ENCODE peak calls at places on chromosomes 13 and 19, in ten cellular contexts. X is omental fat pad, W is progenitor cell of endocrine pancreas, L is psoas muscle, G is cardiac muscle cell, E is cardiac fibroblast, U is endothelial cell, K is WTC11, S is adrenal gland, F is body of pancreas. B is an unnamed sample.

GRCh38 chr13:84237181-84237580 is 354.9 kb upstream of the SLITRK1 start:
- DNase-seq in X (no peak), W (no peak), L (no peak), G (no peak), E (no peak), U (no peak), K (no peak), S (no peak), F (no peak), B (no peak)

GRCh38 chr13:25934127-25934526 is 117.7 kb downstream of the SHISA2 start:
- DNase-seq in X (no peak), W (no peak), L (no peak), G (no peak), E (no peak), U (no peak), K (no peak), S (no peak), F (no peak), B (no peak)

GRCh38 chr13:28337196-28338045 is 157.5 kb downstream of the FLT1 start:
- DNase-seq in X (no peak), W (no peak), L (no peak), G (peak; percentile 76), E (peak; percentile 83), U (no peak), K (no peak), S (peak; percentile 12), F (no peak), B (peak; percentile 77)

GRCh38 chr19:8302357-8302691 is 5.8 kb downstream of the CD320 start:
- DNase-seq in X (peak; percentile 21), W (peak; percentile 5), L (peak; percentile 50), G (no peak), E (no peak), U (peak; percentile 1), K (peak; percentile 6), S (peak; percentile 85), F (peak; percentile 15), B (no peak)

GRCh38 chr13:46168341-46168740 is 13.6 kb downstream of the LCP1 start:
- DNase-seq in X (no peak), W (no peak), L (no peak), G (peak; percentile 43), E (peak; percentile 14), U (no peak), K (no peak), S (peak; percentile 39), F (no peak), B (no peak)

GRCh38 chr19:50431343-50432220 is 1.1 kb upstream of the MYBPC2 start:
- DNase-seq in X (peak; percentile 81), W (peak; percentile 90), L (peak; percentile 79), G (peak; percentile 77), E (peak; percentile 72), U (peak; percentile 94), K (peak; percentile 93), S (peak; percentile 82), F (peak; percentile 85), B (peak; percentile 30)

GRCh38 chr19:1251503-1252220 is 3.3 kb downstream of the MIDN start:
- DNase-seq in X (no peak), W (no peak), L (peak; percentile 80), G (no peak), E (no peak), U (peak; percentile 29), K (no peak), S (peak; percentile 85), F (peak; percentile 76), B (no peak)

GRCh38 chr13:98563071-98563470 is 13.8 kb downstream of the STK24 start:
- DNase-seq in X (no peak), W (no peak), L (no peak), G (no peak), E (no peak), U (no peak), K (no peak), S (no peak), F (no peak), B (no peak)

GRCh38 chr13:100163375-100163774 is 74.5 kb downstream of the PCCA start:
- DNase-seq in X (no peak), W (no peak), L (no peak), G (no peak), E (no peak), U (no peak), K (no peak), S (no peak), F (no peak), B (no peak)

GRCh38 chr19:11332822-11333221 is 6.6 kb downstream of the RAB3D start:
- DNase-seq in X (no peak), W (no peak), L (no peak), G (no peak), E (no peak), U (no peak), K (no peak), S (no peak), F (no peak), B (no peak)

DNA sequence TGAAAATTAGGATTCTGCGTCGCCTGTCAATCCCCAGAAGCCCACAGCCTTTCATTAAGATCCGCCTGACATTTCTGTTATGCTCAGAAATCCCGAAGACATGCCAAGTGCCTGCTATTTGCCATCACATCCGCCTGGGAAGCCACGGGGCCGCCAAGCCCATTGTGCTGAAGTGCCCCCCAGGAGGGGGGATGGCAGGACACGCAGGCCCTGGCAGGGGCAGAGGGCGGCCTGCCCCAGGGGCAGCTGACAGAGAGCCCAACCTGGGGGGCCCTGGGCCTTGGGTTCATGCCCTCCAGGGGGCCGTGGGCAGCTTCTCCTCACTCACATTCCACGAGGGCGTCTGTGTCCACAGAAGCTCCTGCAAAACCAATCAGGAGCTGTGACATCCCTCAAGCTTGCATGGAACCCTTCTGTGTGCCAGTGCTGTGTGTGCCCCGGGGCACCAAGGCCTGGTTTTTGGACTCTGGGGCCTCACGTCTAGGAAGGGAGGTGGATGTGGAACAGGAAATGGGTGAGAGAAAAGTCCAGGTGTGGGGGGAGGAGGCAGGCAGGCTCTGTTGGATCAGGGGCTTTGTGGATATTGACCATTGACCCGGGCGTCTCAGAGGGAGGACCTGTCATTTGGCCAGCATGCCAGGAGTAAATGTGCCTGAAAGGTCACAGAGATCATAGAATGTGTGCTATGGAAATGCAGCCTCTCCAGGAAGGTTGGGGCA is 122.9 kb downstream of the URI1 start:
- DNase-seq in X (no peak), W (no peak), L (no peak), G (no peak), E (no peak), U (no peak), K (no peak), S (no peak), F (no peak), B (no peak)
- TF ChIP-seq CTCF in X (no peak), W (no peak), L (no peak), G (no peak), E (no peak), U (no peak), K (no peak), S (no peak), F (no peak), B (no peak)

GRCh38 chr19:28505933-28506332 is 707.0 kb downstream of the UQCRFS1 start:
- DNase-seq in X (no peak), W (no peak), L (no peak), G (no peak), E (no peak), U (no peak), K (no peak), S (no peak), F (no peak), B (no peak)

GRCh38 chr19:28509079-28509895 is 703.7 kb downstream of the UQCRFS1 start:
- DNase-seq in X (no peak), W (no peak), L (no peak), G (no peak), E (no peak), U (no peak), K (no peak), S (no peak), F (no peak), B (no peak)

GRCh38 chr19:28511655-28512054 is 701.3 kb downstream of the UQCRFS1 start:
- DNase-seq in X (no peak), W (no peak), L (no peak), G (no peak), E (no peak), U (no peak), K (no peak), S (no peak), F (no peak), B (no peak)

GRCh38 chr19:28505134-28505533 is 707.8 kb downstream of the UQCRFS1 start:
- DNase-seq in X (no peak), W (no peak), L (no peak), G (no peak), E (no peak), U (no peak), K (no peak), S (no peak), F (no peak), B (no peak)

DNA sequence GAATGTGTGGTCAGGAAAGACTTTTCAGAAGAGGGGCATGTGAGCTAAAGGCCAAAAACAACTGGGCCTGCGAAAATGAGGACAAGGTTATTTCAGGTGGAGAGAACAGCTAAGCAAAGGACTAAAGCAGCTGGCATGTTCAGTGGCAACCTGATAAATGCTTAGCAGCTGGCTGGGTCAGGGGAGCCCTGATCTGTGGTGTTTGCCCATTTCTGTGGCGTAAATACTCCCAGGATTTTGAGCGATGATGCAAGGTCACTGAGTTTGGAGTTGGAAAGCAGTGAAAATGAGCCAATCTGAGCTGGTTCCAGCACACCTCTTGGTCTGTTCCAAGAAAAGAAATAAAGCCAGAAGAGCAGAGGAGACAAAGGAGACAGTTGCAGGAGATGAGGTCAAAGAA is 704.3 kb downstream of the UQCRFS1 start:
- DNase-seq in X (no peak), W (no peak), L (no peak), G (no peak), E (no peak), U (no peak), K (no peak), S (no peak), F (no peak), B (no peak)
- TF ChIP-seq CTCF in X (no peak), W (no peak), L (no peak), G (no peak), E (no peak), U (no peak), K (no peak), S (no peak), F (no peak), B (no peak)

DNA sequence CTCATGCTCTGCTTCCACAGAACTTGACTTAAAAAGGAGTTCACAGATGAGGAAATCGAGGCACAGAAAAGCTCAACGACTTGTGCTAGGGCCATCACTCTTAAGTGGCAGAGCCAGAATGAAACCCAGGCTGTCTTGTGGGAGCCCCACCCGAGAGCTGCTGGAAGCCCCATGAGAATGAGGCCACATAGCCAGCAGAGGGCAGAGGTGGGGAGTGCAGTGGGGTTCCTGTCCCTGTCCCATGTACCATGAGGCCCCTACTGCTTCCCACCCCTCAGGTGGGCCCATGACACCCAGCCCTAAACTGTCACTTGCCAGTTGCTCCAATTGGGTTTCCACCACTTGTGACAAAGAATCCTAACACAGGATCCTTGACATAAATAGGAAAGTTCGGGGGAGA is 175.9 kb downstream of the IRS2 start:
- DNase-seq in X (no peak), W (no peak), L (no peak), G (peak; percentile 19), E (peak; percentile 12), U (peak; percentile 7), K (peak; percentile 56), S (peak; percentile 50), F (peak; percentile 12), B (no peak)
- TF ChIP-seq CTCF in X (no peak), W (peak; percentile 24), L (peak; percentile 25), G (peak; percentile 40), E (peak; percentile 37), U (no peak), K (no peak), S (peak; percentile 45), F (peak; percentile 20), B (peak; percentile 63)

DNA sequence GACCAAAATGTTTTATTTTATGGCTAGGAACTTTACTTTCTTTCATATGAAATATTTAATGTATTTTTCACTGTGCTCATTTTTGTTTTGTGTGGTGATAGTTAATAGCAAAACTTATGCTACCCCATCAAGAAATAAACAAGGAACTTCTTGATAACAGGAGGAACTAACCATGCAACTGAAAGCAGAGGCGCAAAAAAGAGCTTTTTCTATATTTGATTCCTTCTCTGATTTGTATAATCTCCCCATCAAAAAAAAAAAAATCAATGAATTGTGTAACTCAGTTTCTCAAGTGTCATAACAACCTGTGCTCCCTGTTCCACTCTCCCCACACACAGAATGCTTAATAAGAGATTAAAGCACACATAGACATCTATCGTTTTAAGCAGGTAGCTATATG is 67.3 kb upstream of the MED4 start:
- DNase-seq in X (no peak), W (no peak), L (no peak), G (no peak), E (no peak), U (no peak), K (no peak), S (no peak), F (no peak), B (no peak)
- TF ChIP-seq CTCF in X (no peak), W (no peak), L (no peak), G (no peak), E (no peak), U (no peak), K (no peak), S (no peak), F (no peak), B (no peak)